ENCODE peak calls at places on chromosomes 5 and 9, in seven cellular contexts. One of them, this sample, is unnamed.

GRCh38 chr9:75499812-75500211 is 390.7 kb upstream of the PCSK5 start:
- DNase-seq in fibroblast of lung: no peak
- DNase-seq in AG04450: no peak
- DNase-seq in CD8-positive, alpha-beta T cell: no peak
- DNase-seq in neural progenitor cell: no peak
- DNase-seq in A549: no peak
- DNase-seq in lower leg skin: no peak
- DNase-seq in this sample: no peak

GRCh38 chr5:35129921-35130485 is 82.3 kb upstream of the AGXT2 start:
- DNase-seq in CD8-positive, alpha-beta T cell: no peak
- DNase-seq in AG04450: no peak
- DNase-seq in A549: no peak
- DNase-seq in lower leg skin: peak; percentile 86
- DNase-seq in neural progenitor cell: no peak
- DNase-seq in fibroblast of lung: peak; percentile 65
- DNase-seq in this sample: peak; percentile 63

GRCh38 chr9:127555830-127556820 is 56.0 kb upstream of the STXBP1 start:
- DNase-seq in AG04450: peak; percentile 81
- DNase-seq in CD8-positive, alpha-beta T cell: no peak
- DNase-seq in fibroblast of lung: peak; percentile 90
- DNase-seq in lower leg skin: peak; percentile 95
- DNase-seq in A549: peak; percentile 96
- DNase-seq in neural progenitor cell: no peak
- DNase-seq in this sample: no peak

GRCh38 chr5:39580702-39581498 is 156.1 kb upstream of the DAB2 start:
- DNase-seq in CD8-positive, alpha-beta T cell: no peak
- DNase-seq in A549: no peak
- DNase-seq in AG04450: no peak
- DNase-seq in lower leg skin: no peak
- DNase-seq in neural progenitor cell: no peak
- DNase-seq in fibroblast of lung: peak; percentile 42
- DNase-seq in this sample: no peak

GRCh38 chr5:99900302-99900811 is 634.8 kb upstream of the FAM174A start:
- DNase-seq in A549: no peak
- DNase-seq in fibroblast of lung: peak; percentile 65
- DNase-seq in AG04450: no peak
- DNase-seq in neural progenitor cell: no peak
- DNase-seq in CD8-positive, alpha-beta T cell: no peak
- DNase-seq in lower leg skin: no peak
- DNase-seq in this sample: peak; percentile 69

GRCh38 chr5:54443264-54443663 is 12.2 kb upstream of the HSPB3 start:
- DNase-seq in fibroblast of lung: peak; percentile 71
- DNase-seq in CD8-positive, alpha-beta T cell: no peak
- DNase-seq in lower leg skin: no peak
- DNase-seq in neural progenitor cell: peak; percentile 51
- DNase-seq in A549: peak; percentile 27
- DNase-seq in AG04450: peak; percentile 24
- DNase-seq in this sample: no peak

GRCh38 chr9:37324261-37324683 is 98.2 kb upstream of the GRHPR start:
- DNase-seq in neural progenitor cell: peak; percentile 13
- DNase-seq in A549: no peak
- DNase-seq in AG04450: no peak
- DNase-seq in CD8-positive, alpha-beta T cell: no peak
- DNase-seq in lower leg skin: no peak
- DNase-seq in fibroblast of lung: peak; percentile 34
- DNase-seq in this sample: no peak

GRCh38 chr5:147893820-147894219 is 12.5 kb downstream of the C5orf46 start:
- DNase-seq in CD8-positive, alpha-beta T cell: no peak
- DNase-seq in A549: no peak
- DNase-seq in fibroblast of lung: no peak
- DNase-seq in AG04450: no peak
- DNase-seq in lower leg skin: no peak
- DNase-seq in neural progenitor cell: no peak
- DNase-seq in this sample: no peak

GRCh38 chr9:82651474-82651873 is 411.5 kb downstream of the RASEF start:
- DNase-seq in A549: no peak
- DNase-seq in CD8-positive, alpha-beta T cell: no peak
- DNase-seq in AG04450: no peak
- DNase-seq in fibroblast of lung: no peak
- DNase-seq in neural progenitor cell: no peak
- DNase-seq in lower leg skin: no peak
- DNase-seq in this sample: no peak

GRCh38 chr9:81578606-81579005 is 110.7 kb downstream of the TLE1 start:
- DNase-seq in A549: no peak
- DNase-seq in CD8-positive, alpha-beta T cell: no peak
- DNase-seq in neural progenitor cell: no peak
- DNase-seq in AG04450: peak; percentile 26
- DNase-seq in lower leg skin: no peak
- DNase-seq in fibroblast of lung: peak; percentile 40
- DNase-seq in this sample: no peak

GRCh38 chr5:130762031-130762430 is 403.0 kb downstream of the HINT1 start:
- DNase-seq in fibroblast of lung: peak; percentile 0
- DNase-seq in neural progenitor cell: no peak
- DNase-seq in A549: no peak
- DNase-seq in CD8-positive, alpha-beta T cell: no peak
- DNase-seq in AG04450: no peak
- DNase-seq in lower leg skin: no peak
- DNase-seq in this sample: no peak

GRCh38 chr9:36970007-36970888 is 63.8 kb downstream of the PAX5 start:
- DNase-seq in lower leg skin: peak; percentile 78
- DNase-seq in CD8-positive, alpha-beta T cell: no peak
- DNase-seq in fibroblast of lung: no peak
- DNase-seq in A549: no peak
- DNase-seq in neural progenitor cell: no peak
- DNase-seq in AG04450: no peak
- DNase-seq in this sample: no peak

GRCh38 chr9:36486933-36487481 is 85.7 kb upstream of the MELK start:
- DNase-seq in CD8-positive, alpha-beta T cell: no peak
- DNase-seq in AG04450: no peak
- DNase-seq in neural progenitor cell: peak; percentile 63
- DNase-seq in lower leg skin: peak; percentile 88
- DNase-seq in A549: no peak
- DNase-seq in fibroblast of lung: no peak
- DNase-seq in this sample: no peak

GRCh38 chr9:112379177-112380101 is 469 bp upstream of the HSDL2 start:
- DNase-seq in neural progenitor cell: peak; percentile 99
- DNase-seq in A549: peak; percentile 92
- DNase-seq in fibroblast of lung: peak; percentile 98
- DNase-seq in AG04450: peak; percentile 95
- DNase-seq in lower leg skin: peak; percentile 100
- DNase-seq in CD8-positive, alpha-beta T cell: peak; percentile 93
- DNase-seq in this sample: peak; percentile 94

GRCh38 chr5:34007675-34008600 is at the start of gene AMACR:
- DNase-seq in CD8-positive, alpha-beta T cell: peak; percentile 58
- DNase-seq in neural progenitor cell: peak; percentile 97
- DNase-seq in A549: peak; percentile 91
- DNase-seq in lower leg skin: peak; percentile 98
- DNase-seq in AG04450: peak; percentile 72
- DNase-seq in fibroblast of lung: peak; percentile 94
- DNase-seq in this sample: peak; percentile 72

GRCh38 chr9:124016152-124017063 is 4.8 kb downstream of the LHX2 start:
- DNase-seq in AG04450: no peak
- DNase-seq in fibroblast of lung: no peak
- DNase-seq in lower leg skin: no peak
- DNase-seq in neural progenitor cell: peak; percentile 58
- DNase-seq in A549: no peak
- DNase-seq in CD8-positive, alpha-beta T cell: no peak
- DNase-seq in this sample: no peak

GRCh38 chr5:57277085-57277484 is 103.2 kb downstream of the GPBP1 start:
- DNase-seq in CD8-positive, alpha-beta T cell: no peak
- DNase-seq in fibroblast of lung: peak; percentile 60
- DNase-seq in neural progenitor cell: no peak
- DNase-seq in lower leg skin: no peak
- DNase-seq in A549: peak; percentile 18
- DNase-seq in AG04450: no peak
- DNase-seq in this sample: no peak

GRCh38 chr9:126293522-126293889 is 33.1 kb upstream of the MVB12B start:
- DNase-seq in fibroblast of lung: no peak
- DNase-seq in neural progenitor cell: peak; percentile 32
- DNase-seq in AG04450: no peak
- DNase-seq in lower leg skin: peak; percentile 60
- DNase-seq in A549: no peak
- DNase-seq in CD8-positive, alpha-beta T cell: no peak
- DNase-seq in this sample: no peak

GRCh38 chr9:121819511-121820231 is 168.2 kb downstream of the DAB2IP start:
- DNase-seq in AG04450: no peak
- DNase-seq in neural progenitor cell: peak; percentile 75
- DNase-seq in CD8-positive, alpha-beta T cell: no peak
- DNase-seq in lower leg skin: peak; percentile 71
- DNase-seq in fibroblast of lung: peak; percentile 31
- DNase-seq in A549: no peak
- DNase-seq in this sample: no peak
- H3K4me3 ChIP-seq in AG04450: peak overlapping the region; percentile 29
- H3K4me3 ChIP-seq in neural progenitor cell: peak overlapping the region; percentile 4
- H3K4me3 ChIP-seq in CD8-positive, alpha-beta T cell: no peak overlapping the region
- H3K4me3 ChIP-seq in lower leg skin: no peak overlapping the region
- H3K4me3 ChIP-seq in fibroblast of lung: no peak overlapping the region
- H3K4me3 ChIP-seq in A549: no peak overlapping the region
- H3K4me3 ChIP-seq in this sample: no peak overlapping the region

GRCh38 chr5:17807069-17807468 is 172.8 kb downstream of the TAF11L14 start:
- DNase-seq in fibroblast of lung: no peak
- DNase-seq in CD8-positive, alpha-beta T cell: no peak
- DNase-seq in neural progenitor cell: peak; percentile 2
- DNase-seq in A549: no peak
- DNase-seq in lower leg skin: no peak
- DNase-seq in AG04450: no peak
- DNase-seq in this sample: no peak
- TF ChIP-seq CTCF in fibroblast of lung: no peak
- TF ChIP-seq CTCF in CD8-positive, alpha-beta T cell: no peak
- TF ChIP-seq CTCF in neural progenitor cell: no peak
- TF ChIP-seq CTCF in A549: no peak
- TF ChIP-seq CTCF in lower leg skin: no peak
- TF ChIP-seq CTCF in AG04450: no peak
- TF ChIP-seq CTCF in this sample: no peak

GRCh38 chr9:31606678-31607077 is 777.8 kb upstream of the ACO1 start:
- DNase-seq in AG04450: no peak
- DNase-seq in CD8-positive, alpha-beta T cell: no peak
- DNase-seq in fibroblast of lung: no peak
- DNase-seq in A549: no peak
- DNase-seq in neural progenitor cell: no peak
- DNase-seq in lower leg skin: no peak
- DNase-seq in this sample: no peak
- H3K4me3 ChIP-seq in AG04450: no peak overlapping the region
- H3K4me3 ChIP-seq in CD8-positive, alpha-beta T cell: no peak overlapping the region
- H3K4me3 ChIP-seq in fibroblast of lung: no peak overlapping the region
- H3K4me3 ChIP-seq in A549: no peak overlapping the region
- H3K4me3 ChIP-seq in neural progenitor cell: no peak overlapping the region
- H3K4me3 ChIP-seq in lower leg skin: no peak overlapping the region
- H3K4me3 ChIP-seq in this sample: no peak overlapping the region

DNA sequence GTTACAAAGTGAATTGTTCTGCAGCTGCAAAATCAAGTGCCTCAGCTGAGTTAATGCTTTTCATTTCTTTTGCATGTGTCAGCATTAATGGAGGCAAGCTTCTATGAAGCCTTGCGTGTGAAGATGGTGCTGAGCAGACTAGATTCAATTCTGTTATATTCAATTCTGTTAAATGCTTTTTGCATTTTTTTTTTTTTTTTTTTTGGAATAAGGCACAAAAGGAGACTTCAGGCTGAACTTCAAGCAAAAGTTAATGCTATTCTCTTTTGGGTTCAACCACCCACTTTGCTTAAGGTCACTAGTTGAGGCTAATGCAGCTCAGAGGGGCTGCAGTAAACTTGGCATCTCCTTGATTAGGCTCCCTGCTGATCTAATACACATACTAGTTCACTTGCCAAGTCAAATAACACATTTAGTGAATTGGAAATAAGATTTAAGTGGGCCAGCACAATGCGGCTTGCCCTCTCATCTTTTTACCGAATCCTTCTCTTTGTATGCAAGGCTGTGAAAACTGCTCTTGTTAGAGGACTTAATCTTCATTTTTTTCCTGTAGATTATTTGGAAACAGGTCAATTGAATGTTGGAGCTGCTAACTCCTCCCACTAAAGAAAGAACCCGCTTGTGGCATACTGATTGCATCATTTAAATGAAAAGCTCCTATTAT is 1020.2 kb downstream of the NR2F1-AS1 start:
- DNase-seq in A549: no peak
- DNase-seq in fibroblast of lung: peak; percentile 60
- DNase-seq in neural progenitor cell: no peak
- DNase-seq in AG04450: no peak
- DNase-seq in lower leg skin: no peak
- DNase-seq in CD8-positive, alpha-beta T cell: no peak
- DNase-seq in this sample: no peak
- TF ChIP-seq CTCF in A549: no peak
- TF ChIP-seq CTCF in fibroblast of lung: no peak
- TF ChIP-seq CTCF in neural progenitor cell: no peak
- TF ChIP-seq CTCF in AG04450: no peak
- TF ChIP-seq CTCF in lower leg skin: no peak
- TF ChIP-seq CTCF in CD8-positive, alpha-beta T cell: no peak
- TF ChIP-seq CTCF in this sample: no peak

GRCh38 chr9:34211395-34211794 is 32.6 kb downstream of the UBAP1 start:
- DNase-seq in A549: no peak
- DNase-seq in neural progenitor cell: no peak
- DNase-seq in AG04450: no peak
- DNase-seq in lower leg skin: no peak
- DNase-seq in fibroblast of lung: no peak
- DNase-seq in CD8-positive, alpha-beta T cell: no peak
- DNase-seq in this sample: no peak
- H3K4me3 ChIP-seq in A549: no peak overlapping the region
- H3K4me3 ChIP-seq in neural progenitor cell: no peak overlapping the region
- H3K4me3 ChIP-seq in AG04450: no peak overlapping the region
- H3K4me3 ChIP-seq in lower leg skin: no peak overlapping the region
- H3K4me3 ChIP-seq in fibroblast of lung: no peak overlapping the region
- H3K4me3 ChIP-seq in CD8-positive, alpha-beta T cell: no peak overlapping the region
- H3K4me3 ChIP-seq in this sample: no peak overlapping the region

GRCh38 chr9:121560921-121561320 is 61.3 kb upstream of the GGTA1 start:
- DNase-seq in A549: no peak
- DNase-seq in lower leg skin: no peak
- DNase-seq in fibroblast of lung: no peak
- DNase-seq in AG04450: no peak
- DNase-seq in neural progenitor cell: no peak
- DNase-seq in CD8-positive, alpha-beta T cell: no peak
- DNase-seq in this sample: no peak

GRCh38 chr9:121563881-121564460 is 64.3 kb upstream of the GGTA1 start:
- DNase-seq in CD8-positive, alpha-beta T cell: no peak
- DNase-seq in lower leg skin: no peak
- DNase-seq in A549: no peak
- DNase-seq in AG04450: no peak
- DNase-seq in neural progenitor cell: no peak
- DNase-seq in fibroblast of lung: no peak
- DNase-seq in this sample: no peak

GRCh38 chr9:121562261-121562780 is 62.7 kb upstream of the GGTA1 start:
- DNase-seq in A549: no peak
- DNase-seq in AG04450: no peak
- DNase-seq in lower leg skin: no peak
- DNase-seq in fibroblast of lung: no peak
- DNase-seq in CD8-positive, alpha-beta T cell: no peak
- DNase-seq in neural progenitor cell: no peak
- DNase-seq in this sample: no peak

GRCh38 chr9:121563425-121563824 is 63.8 kb upstream of the GGTA1 start:
- DNase-seq in fibroblast of lung: no peak
- DNase-seq in CD8-positive, alpha-beta T cell: no peak
- DNase-seq in A549: no peak
- DNase-seq in neural progenitor cell: no peak
- DNase-seq in AG04450: no peak
- DNase-seq in lower leg skin: no peak
- DNase-seq in this sample: no peak

GRCh38 chr9:121561385-121562222 is 62.0 kb upstream of the GGTA1 start:
- DNase-seq in lower leg skin: no peak
- DNase-seq in fibroblast of lung: no peak
- DNase-seq in CD8-positive, alpha-beta T cell: no peak
- DNase-seq in neural progenitor cell: no peak
- DNase-seq in AG04450: no peak
- DNase-seq in A549: no peak
- DNase-seq in this sample: no peak
- TF ChIP-seq CTCF in lower leg skin: no peak
- TF ChIP-seq CTCF in fibroblast of lung: no peak
- TF ChIP-seq CTCF in CD8-positive, alpha-beta T cell: no peak
- TF ChIP-seq CTCF in neural progenitor cell: peak; percentile 21
- TF ChIP-seq CTCF in AG04450: no peak
- TF ChIP-seq CTCF in A549: no peak
- TF ChIP-seq CTCF in this sample: no peak

GRCh38 chr5:151683936-151684586 is 2.7 kb downstream of the SPARC start:
- DNase-seq in AG04450: no peak
- DNase-seq in neural progenitor cell: no peak
- DNase-seq in A549: no peak
- DNase-seq in lower leg skin: no peak
- DNase-seq in CD8-positive, alpha-beta T cell: no peak
- DNase-seq in fibroblast of lung: peak; percentile 48
- DNase-seq in this sample: no peak
- H3K4me3 ChIP-seq in AG04450: peak overlapping the region; percentile 99
- H3K4me3 ChIP-seq in neural progenitor cell: no peak overlapping the region
- H3K4me3 ChIP-seq in A549: no peak overlapping the region
- H3K4me3 ChIP-seq in lower leg skin: no peak overlapping the region
- H3K4me3 ChIP-seq in CD8-positive, alpha-beta T cell: no peak overlapping the region
- H3K4me3 ChIP-seq in fibroblast of lung: peak overlapping the region; percentile 94
- H3K4me3 ChIP-seq in this sample: no peak overlapping the region

This sample was measured in LNCaP clone FGC.